ENCODE peak calls at places on chromosomes 3 and 15, in nine cellular contexts. One of them, this sample, is unnamed.

GRCh38 chr3:78867409-78868372 is 900.1 kb downstream of the ROBO1 start:
- DNase-seq in fibroblast of lung: peak; percentile 81
- DNase-seq in thoracic aorta: no peak
- DNase-seq in AG04450: no peak
- DNase-seq in psoas muscle: no peak
- DNase-seq in mammary epithelial cell: no peak
- DNase-seq in lower lobe of right lung: no peak
- DNase-seq in PC-3: no peak
- DNase-seq in OCI-LY7: no peak
- DNase-seq in this sample: no peak

GRCh38 chr15:95687056-95687455 is 643.4 kb upstream of the NR2F2 start:
- DNase-seq in fibroblast of lung: no peak
- DNase-seq in thoracic aorta: no peak
- DNase-seq in AG04450: no peak
- DNase-seq in psoas muscle: no peak
- DNase-seq in mammary epithelial cell: no peak
- DNase-seq in lower lobe of right lung: no peak
- DNase-seq in PC-3: no peak
- DNase-seq in OCI-LY7: no peak
- DNase-seq in this sample: no peak

GRCh38 chr3:4814904-4815574 is 164.2 kb upstream of the BHLHE40 start:
- DNase-seq in fibroblast of lung: no peak
- DNase-seq in thoracic aorta: no peak
- DNase-seq in AG04450: no peak
- DNase-seq in psoas muscle: no peak
- DNase-seq in mammary epithelial cell: no peak
- DNase-seq in lower lobe of right lung: no peak
- DNase-seq in PC-3: no peak
- DNase-seq in OCI-LY7: no peak
- DNase-seq in this sample: no peak

GRCh38 chr15:83853232-83853631 is 199.3 kb downstream of the ADAMTSL3 start:
- DNase-seq in fibroblast of lung: no peak
- DNase-seq in thoracic aorta: no peak
- DNase-seq in AG04450: no peak
- DNase-seq in psoas muscle: no peak
- DNase-seq in mammary epithelial cell: no peak
- DNase-seq in lower lobe of right lung: no peak
- DNase-seq in PC-3: no peak
- DNase-seq in OCI-LY7: no peak
- DNase-seq in this sample: no peak

GRCh38 chr3:196164576-196164975 is 46.6 kb downstream of the ZDHHC19 start:
- DNase-seq in fibroblast of lung: no peak
- DNase-seq in thoracic aorta: no peak
- DNase-seq in AG04450: no peak
- DNase-seq in psoas muscle: no peak
- DNase-seq in mammary epithelial cell: no peak
- DNase-seq in lower lobe of right lung: no peak
- DNase-seq in PC-3: no peak
- DNase-seq in OCI-LY7: no peak
- DNase-seq in this sample: no peak

GRCh38 chr15:40235201-40235890 is 3.5 kb upstream of the PAK6 start:
- DNase-seq in fibroblast of lung: no peak
- DNase-seq in thoracic aorta: no peak
- DNase-seq in AG04450: no peak
- DNase-seq in psoas muscle: no peak
- DNase-seq in mammary epithelial cell: no peak
- DNase-seq in lower lobe of right lung: no peak
- DNase-seq in PC-3: no peak
- DNase-seq in OCI-LY7: peak; percentile 14
- DNase-seq in this sample: no peak

GRCh38 chr3:173933113-173933512 is 535.6 kb downstream of the NLGN1 start:
- DNase-seq in fibroblast of lung: no peak
- DNase-seq in thoracic aorta: no peak
- DNase-seq in AG04450: no peak
- DNase-seq in psoas muscle: no peak
- DNase-seq in mammary epithelial cell: no peak
- DNase-seq in lower lobe of right lung: no peak
- DNase-seq in PC-3: no peak
- DNase-seq in OCI-LY7: no peak
- DNase-seq in this sample: no peak

GRCh38 chr15:78264304-78265136 is at the start of gene DNAJA4:
- DNase-seq in fibroblast of lung: peak; percentile 46
- DNase-seq in thoracic aorta: no peak
- DNase-seq in AG04450: no peak
- DNase-seq in psoas muscle: peak; percentile 85
- DNase-seq in mammary epithelial cell: no peak
- DNase-seq in lower lobe of right lung: peak; percentile 74
- DNase-seq in PC-3: no peak
- DNase-seq in OCI-LY7: no peak
- DNase-seq in this sample: peak; percentile 90

GRCh38 chr3:136733317-136733833 is 18.8 kb downstream of the STAG1 start:
- DNase-seq in fibroblast of lung: peak; percentile 53
- DNase-seq in thoracic aorta: no peak
- DNase-seq in AG04450: no peak
- DNase-seq in psoas muscle: no peak
- DNase-seq in mammary epithelial cell: peak; percentile 22
- DNase-seq in lower lobe of right lung: no peak
- DNase-seq in PC-3: peak; percentile 5
- DNase-seq in OCI-LY7: no peak
- DNase-seq in this sample: no peak

GRCh38 chr3:194588236-194588635 is 45.0 kb downstream of the TMEM44 start:
- DNase-seq in fibroblast of lung: no peak
- DNase-seq in thoracic aorta: no peak
- DNase-seq in AG04450: no peak
- DNase-seq in psoas muscle: peak; percentile 15
- DNase-seq in mammary epithelial cell: no peak
- DNase-seq in lower lobe of right lung: no peak
- DNase-seq in PC-3: no peak
- DNase-seq in OCI-LY7: no peak
- DNase-seq in this sample: no peak

DNA sequence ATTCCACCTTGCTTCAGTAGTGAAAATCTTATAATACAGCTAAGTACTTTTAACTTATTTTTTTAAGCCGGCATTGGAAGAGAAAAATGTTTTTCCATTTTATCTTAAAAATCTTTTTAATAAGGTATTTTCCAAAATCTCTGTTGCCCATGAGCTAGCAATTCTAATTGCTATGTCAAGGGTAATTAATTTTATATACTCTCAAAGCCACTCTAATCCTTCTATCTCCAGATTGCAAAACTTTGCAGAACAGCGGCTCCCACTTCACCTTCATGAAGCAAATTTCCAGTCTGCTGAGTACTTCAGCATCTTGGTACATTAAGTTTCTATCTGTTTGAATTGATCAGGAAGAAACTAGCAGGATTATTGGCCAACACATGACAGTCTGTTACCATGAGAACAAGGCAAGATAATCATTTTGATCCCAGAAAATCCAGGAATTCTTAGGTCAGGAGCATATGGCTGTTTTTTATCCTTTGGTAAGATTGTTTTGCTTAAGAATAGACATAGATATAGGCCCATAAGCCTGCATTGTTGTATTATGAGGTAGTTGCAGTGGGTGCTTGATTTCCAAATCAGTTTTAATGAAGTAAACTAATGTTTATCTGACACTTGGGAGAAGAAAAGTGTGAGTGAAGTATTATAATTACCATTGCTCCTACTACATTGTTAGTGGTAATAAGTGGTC is 6.0 kb downstream of the TIPARP start:
- DNase-seq in fibroblast of lung: no peak
- DNase-seq in thoracic aorta: no peak
- DNase-seq in AG04450: no peak
- DNase-seq in psoas muscle: no peak
- DNase-seq in mammary epithelial cell: no peak
- DNase-seq in lower lobe of right lung: no peak
- DNase-seq in PC-3: no peak
- DNase-seq in OCI-LY7: no peak
- DNase-seq in this sample: no peak
- H3K4me3 ChIP-seq in fibroblast of lung: no peak overlapping the region
- H3K4me3 ChIP-seq in thoracic aorta: no peak overlapping the region
- H3K4me3 ChIP-seq in AG04450: no peak overlapping the region
- H3K4me3 ChIP-seq in psoas muscle: peak overlapping the region; percentile 12
- H3K4me3 ChIP-seq in mammary epithelial cell: peak overlapping the region; percentile 94
- H3K4me3 ChIP-seq in lower lobe of right lung: no peak overlapping the region
- H3K4me3 ChIP-seq in PC-3: peak overlapping the region; percentile 3
- H3K4me3 ChIP-seq in OCI-LY7: no peak overlapping the region
- H3K4me3 ChIP-seq in this sample: no peak overlapping the region

GRCh38 chr3:9247361-9248231 is 1.9 kb downstream of the SRGAP3 start:
- DNase-seq in fibroblast of lung: no peak
- DNase-seq in thoracic aorta: no peak
- DNase-seq in AG04450: no peak
- DNase-seq in psoas muscle: no peak
- DNase-seq in mammary epithelial cell: peak; percentile 40
- DNase-seq in lower lobe of right lung: no peak
- DNase-seq in PC-3: no peak
- DNase-seq in OCI-LY7: no peak
- DNase-seq in this sample: no peak

GRCh38 chr3:9248232-9249191 is 934 bp downstream of the SRGAP3 start:
- DNase-seq in fibroblast of lung: no peak
- DNase-seq in thoracic aorta: no peak
- DNase-seq in AG04450: no peak
- DNase-seq in psoas muscle: no peak
- DNase-seq in mammary epithelial cell: peak; percentile 77
- DNase-seq in lower lobe of right lung: no peak
- DNase-seq in PC-3: peak; percentile 69
- DNase-seq in OCI-LY7: no peak
- DNase-seq in this sample: no peak

GRCh38 chr3:9249273-9250192 is at the start of gene SRGAP3:
- DNase-seq in fibroblast of lung: peak; percentile 91
- DNase-seq in thoracic aorta: peak; percentile 56
- DNase-seq in AG04450: peak; percentile 54
- DNase-seq in psoas muscle: peak; percentile 88
- DNase-seq in mammary epithelial cell: peak; percentile 92
- DNase-seq in lower lobe of right lung: peak; percentile 88
- DNase-seq in PC-3: peak; percentile 97
- DNase-seq in OCI-LY7: peak; percentile 82
- DNase-seq in this sample: peak; percentile 89

GRCh38 chr3:9251055-9251786 is 1.8 kb upstream of the SRGAP3 start:
- DNase-seq in fibroblast of lung: no peak
- DNase-seq in thoracic aorta: no peak
- DNase-seq in AG04450: no peak
- DNase-seq in psoas muscle: peak; percentile 91
- DNase-seq in mammary epithelial cell: peak; percentile 70
- DNase-seq in lower lobe of right lung: no peak
- DNase-seq in PC-3: no peak
- DNase-seq in OCI-LY7: no peak
- DNase-seq in this sample: no peak

DNA sequence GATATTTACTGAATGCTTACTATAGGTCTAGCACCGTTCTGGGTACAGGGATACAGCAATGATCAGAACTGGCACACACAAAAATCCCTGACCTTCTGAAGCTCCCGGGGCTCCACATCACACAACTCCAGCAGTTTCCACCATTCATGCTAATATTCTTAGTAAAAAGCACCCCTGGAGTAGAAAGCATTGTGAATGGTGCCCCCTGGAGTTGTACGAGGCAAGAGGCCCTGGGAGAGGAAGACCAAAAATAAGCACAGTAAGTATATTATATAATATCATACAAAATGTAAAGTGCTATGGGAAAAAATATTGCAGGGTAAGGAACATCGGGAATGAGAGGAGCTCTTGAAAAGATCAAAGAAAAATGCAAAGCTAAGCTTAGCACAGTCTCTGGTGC is 790 bp upstream of the SRGAP3 start:
- DNase-seq in fibroblast of lung: no peak
- DNase-seq in thoracic aorta: no peak
- DNase-seq in AG04450: no peak
- DNase-seq in psoas muscle: no peak
- DNase-seq in mammary epithelial cell: no peak
- DNase-seq in lower lobe of right lung: no peak
- DNase-seq in PC-3: no peak
- DNase-seq in OCI-LY7: no peak
- DNase-seq in this sample: no peak
- TF ChIP-seq CTCF in fibroblast of lung: no peak
- TF ChIP-seq CTCF in thoracic aorta: no peak
- TF ChIP-seq CTCF in AG04450: no peak
- TF ChIP-seq CTCF in psoas muscle: peak; percentile 10
- TF ChIP-seq CTCF in mammary epithelial cell: peak; percentile 16
- TF ChIP-seq CTCF in lower lobe of right lung: no peak
- TF ChIP-seq CTCF in PC-3: peak; percentile 36
- TF ChIP-seq CTCF in OCI-LY7: no peak
- TF ChIP-seq CTCF in this sample: no peak

GRCh38 chr3:101223016-101223415 is 97.4 kb downstream of the IMPG2 start:
- DNase-seq in fibroblast of lung: no peak
- DNase-seq in thoracic aorta: no peak
- DNase-seq in AG04450: no peak
- DNase-seq in psoas muscle: no peak
- DNase-seq in mammary epithelial cell: no peak
- DNase-seq in lower lobe of right lung: no peak
- DNase-seq in PC-3: no peak
- DNase-seq in OCI-LY7: no peak
- DNase-seq in this sample: no peak
- H3K4me3 ChIP-seq in fibroblast of lung: no peak overlapping the region
- H3K4me3 ChIP-seq in thoracic aorta: no peak overlapping the region
- H3K4me3 ChIP-seq in AG04450: no peak overlapping the region
- H3K4me3 ChIP-seq in psoas muscle: no peak overlapping the region
- H3K4me3 ChIP-seq in mammary epithelial cell: no peak overlapping the region
- H3K4me3 ChIP-seq in lower lobe of right lung: no peak overlapping the region
- H3K4me3 ChIP-seq in PC-3: no peak overlapping the region
- H3K4me3 ChIP-seq in OCI-LY7: no peak overlapping the region
- H3K4me3 ChIP-seq in this sample: no peak overlapping the region

GRCh38 chr3:8503871-8504610 is 2.4 kb downstream of the LMCD1 start:
- DNase-seq in fibroblast of lung: peak; percentile 13
- DNase-seq in thoracic aorta: no peak
- DNase-seq in AG04450: no peak
- DNase-seq in psoas muscle: no peak
- DNase-seq in mammary epithelial cell: no peak
- DNase-seq in lower lobe of right lung: no peak
- DNase-seq in PC-3: no peak
- DNase-seq in OCI-LY7: peak; percentile 12
- DNase-seq in this sample: no peak
- TF ChIP-seq CTCF in fibroblast of lung: no peak
- TF ChIP-seq CTCF in thoracic aorta: no peak
- TF ChIP-seq CTCF in AG04450: no peak
- TF ChIP-seq CTCF in psoas muscle: no peak
- TF ChIP-seq CTCF in mammary epithelial cell: no peak
- TF ChIP-seq CTCF in lower lobe of right lung: no peak
- TF ChIP-seq CTCF in PC-3: no peak
- TF ChIP-seq CTCF in OCI-LY7: peak; percentile 29
- TF ChIP-seq CTCF in this sample: no peak

This sample was measured in lower leg skin.